ENCODE peak calls at places on chromosomes 6 and 20, in four cellular contexts. One of them, this sample, is unnamed.

GRCh38 chr20:33311011-33311410 is 28.0 kb downstream of the BPIFB1 start:
- DNase-seq in HepG2: no peak
- DNase-seq in GM12878: no peak
- DNase-seq in K562: no peak
- DNase-seq in this sample: no peak

GRCh38 chr6:52815167-52816092 is 11.8 kb upstream of the GSTA1 start:
- DNase-seq in HepG2: peak
- DNase-seq in GM12878: no peak
- DNase-seq in K562: peak
- DNase-seq in this sample: peak

GRCh38 chr20:49287555-49288249 is 9.8 kb upstream of the ZNFX1 start:
- DNase-seq in HepG2: peak
- DNase-seq in GM12878: no peak
- DNase-seq in K562: no peak
- DNase-seq in this sample: no peak

GRCh38 chr6:70411948-70412796 is 1.1 kb upstream of the FAM135A start:
- DNase-seq in HepG2: no peak
- DNase-seq in GM12878: no peak
- DNase-seq in K562: no peak
- DNase-seq in this sample: no peak

GRCh38 chr6:161104966-161105365 is 113.4 kb downstream of the MAP3K4 start:
- DNase-seq in HepG2: no peak
- DNase-seq in GM12878: no peak
- DNase-seq in K562: no peak
- DNase-seq in this sample: no peak

GRCh38 chr20:1062334-1063015 is 55.9 kb upstream of the PSMF1 start:
- DNase-seq in HepG2: no peak
- DNase-seq in GM12878: no peak
- DNase-seq in K562: no peak
- DNase-seq in this sample: no peak

GRCh38 chr6:30685977-30686907 is at the start of gene PPP1R18:
- DNase-seq in HepG2: no peak
- DNase-seq in GM12878: no peak
- DNase-seq in K562: peak
- DNase-seq in this sample: peak

GRCh38 chr6:168862346-168862980 is 391.2 kb downstream of the THBS2 start:
- DNase-seq in HepG2: no peak
- DNase-seq in GM12878: no peak
- DNase-seq in K562: no peak
- DNase-seq in this sample: no peak

GRCh38 chr20:39516964-39517363 is 554.8 kb downstream of the DHX35 start:
- DNase-seq in HepG2: no peak
- DNase-seq in GM12878: no peak
- DNase-seq in K562: no peak
- DNase-seq in this sample: no peak

GRCh38 chr6:42689371-42689770 is 33.0 kb downstream of the PRPH2 start:
- DNase-seq in HepG2: no peak
- DNase-seq in GM12878: no peak
- DNase-seq in K562: no peak
- DNase-seq in this sample: no peak

GRCh38 chr6:29763491-29764289 is 40.5 kb downstream of the HLA-F start:
- DNase-seq in HepG2: no peak
- DNase-seq in GM12878: no peak
- DNase-seq in K562: no peak
- DNase-seq in this sample: no peak

GRCh38 chr20:5729348-5729747 is 20.9 kb upstream of the SHLD1 start:
- DNase-seq in HepG2: no peak
- DNase-seq in GM12878: no peak
- DNase-seq in K562: no peak
- DNase-seq in this sample: no peak

GRCh38 chr20:2230671-2231488 is 64.9 kb upstream of the TGM3 start:
- DNase-seq in HepG2: no peak
- DNase-seq in GM12878: no peak
- DNase-seq in K562: no peak
- DNase-seq in this sample: no peak

GRCh38 chr20:2238601-2239000 is 57.2 kb upstream of the TGM3 start:
- DNase-seq in HepG2: no peak
- DNase-seq in GM12878: no peak
- DNase-seq in K562: no peak
- DNase-seq in this sample: no peak

GRCh38 chr20:2237059-2237458 is 58.7 kb upstream of the TGM3 start:
- DNase-seq in HepG2: no peak
- DNase-seq in GM12878: no peak
- DNase-seq in K562: no peak
- DNase-seq in this sample: no peak

GRCh38 chr20:2236266-2236665 is 59.5 kb upstream of the TGM3 start:
- DNase-seq in HepG2: no peak
- DNase-seq in GM12878: no peak
- DNase-seq in K562: peak
- DNase-seq in this sample: no peak

DNA sequence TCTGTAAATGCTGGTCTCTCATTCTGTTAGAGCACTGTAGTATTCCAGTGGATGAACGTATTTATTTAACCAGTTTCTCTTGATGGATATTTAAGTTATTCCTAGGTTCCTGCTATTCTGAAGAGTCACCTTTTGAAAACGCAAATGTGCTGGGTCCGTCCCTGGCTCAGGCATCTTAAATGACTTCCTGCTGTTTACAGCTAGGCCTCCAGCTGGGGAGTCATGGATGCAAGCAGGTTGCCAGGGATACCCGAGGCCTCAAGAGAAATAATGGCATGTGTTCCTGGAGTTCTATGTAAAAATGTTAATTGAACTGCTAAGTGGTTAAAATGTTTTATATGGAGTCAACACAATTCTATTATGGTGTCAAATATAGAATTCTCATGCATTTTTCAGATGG is 61.0 kb upstream of the TGM3 start:
- DNase-seq in HepG2: no peak
- DNase-seq in GM12878: no peak
- DNase-seq in K562: no peak
- DNase-seq in this sample: peak
- TF ChIP-seq FOXK2 in HepG2: no peak
- TF ChIP-seq FOXK2 in GM12878: no peak
- TF ChIP-seq FOXK2 in K562: no peak
- TF ChIP-seq FOXK2 in this sample: peak

DNA sequence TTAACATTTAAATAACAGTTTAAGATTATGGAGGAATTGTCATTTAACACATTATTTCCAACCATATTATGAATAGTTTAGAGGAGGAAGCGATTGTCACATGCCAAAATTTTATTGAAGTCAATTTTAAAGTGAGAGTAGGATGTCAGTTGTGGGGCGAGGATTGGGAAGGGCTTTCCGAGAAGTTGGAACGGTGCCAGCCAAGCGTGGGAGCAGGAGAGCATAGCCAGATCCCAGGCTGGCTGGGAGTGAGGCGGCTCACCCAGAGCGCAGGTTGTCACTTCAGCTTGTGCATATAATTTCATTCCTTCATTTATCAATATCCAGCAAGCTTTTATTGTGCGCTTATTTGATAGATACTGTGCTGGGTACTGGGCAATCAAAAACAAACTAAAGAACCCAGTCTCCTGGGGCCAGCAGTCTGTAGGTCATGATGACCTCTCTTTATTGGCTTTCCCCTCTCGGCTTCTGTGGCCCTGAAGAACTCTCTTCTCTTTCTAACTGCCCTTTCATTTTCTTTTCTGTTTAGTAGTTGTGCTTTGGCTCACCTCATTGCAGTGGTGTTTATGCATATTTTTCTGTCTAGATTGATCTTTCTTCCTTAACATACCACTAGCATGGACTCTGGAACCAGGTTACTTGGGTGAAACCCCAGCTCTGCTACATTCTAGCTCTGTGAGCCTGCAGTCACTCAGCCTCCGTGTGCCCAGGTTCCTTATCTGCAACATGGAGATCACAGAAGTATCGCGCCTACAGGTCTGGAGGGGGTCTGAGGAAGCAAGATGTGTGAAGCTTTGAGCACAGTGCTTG is 6.4 kb downstream of the CEP43 start:
- DNase-seq in HepG2: no peak
- DNase-seq in GM12878: no peak
- DNase-seq in K562: peak
- DNase-seq in this sample: no peak
- TF ChIP-seq FOXK2 in HepG2: no peak
- TF ChIP-seq FOXK2 in GM12878: no peak
- TF ChIP-seq FOXK2 in K562: no peak
- TF ChIP-seq FOXK2 in this sample: no peak

DNA sequence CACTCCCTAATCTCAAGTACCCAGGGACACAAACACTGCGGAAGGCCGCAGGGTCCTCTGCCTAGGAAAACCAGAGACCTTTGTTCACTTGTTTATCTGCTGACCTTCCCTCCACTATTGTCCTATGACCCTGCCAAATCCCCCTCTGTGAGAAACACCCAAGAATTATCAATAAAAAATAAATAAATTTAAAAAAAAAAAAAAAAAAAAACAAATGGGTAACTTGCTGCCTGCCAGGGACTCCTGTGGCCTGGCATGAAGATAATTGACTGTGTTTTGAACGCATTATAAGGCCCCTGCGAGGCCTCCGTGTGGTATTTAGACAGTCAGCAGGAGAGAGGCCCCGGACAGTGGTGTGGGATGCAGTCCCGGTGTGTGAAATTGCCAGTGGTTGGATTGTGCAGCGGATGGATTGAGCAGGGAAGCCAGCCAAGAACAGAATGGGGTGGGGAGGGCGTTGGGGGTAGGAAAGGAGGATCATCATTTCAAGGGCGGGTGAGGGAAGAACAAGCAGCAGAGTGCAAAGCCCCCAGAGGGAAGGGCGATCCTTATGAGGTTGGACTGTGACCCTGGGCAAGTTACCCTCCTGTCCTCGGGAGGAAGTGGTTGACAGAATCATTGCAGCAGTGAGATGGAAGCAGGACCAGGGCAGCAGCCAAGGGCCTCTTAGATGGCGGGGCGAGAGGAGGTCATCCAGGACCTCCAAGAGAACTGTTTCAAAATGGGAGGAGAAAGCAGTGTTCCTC is 43.3 kb downstream of the PPARD start:
- DNase-seq in HepG2: peak
- DNase-seq in GM12878: no peak
- DNase-seq in K562: peak
- DNase-seq in this sample: no peak
- TF ChIP-seq FOXK2 in HepG2: no peak
- TF ChIP-seq FOXK2 in GM12878: no peak
- TF ChIP-seq FOXK2 in K562: no peak
- TF ChIP-seq FOXK2 in this sample: no peak

GRCh38 chr20:51220293-51220706 is 197.4 kb upstream of the KCNG1 start:
- DNase-seq in HepG2: peak
- DNase-seq in GM12878: no peak
- DNase-seq in K562: peak
- DNase-seq in this sample: peak
- TF ChIP-seq FOXK2 in HepG2: no peak
- TF ChIP-seq FOXK2 in GM12878: no peak
- TF ChIP-seq FOXK2 in K562: no peak
- TF ChIP-seq FOXK2 in this sample: no peak

GRCh38 chr20:14235355-14235754 is 102.1 kb downstream of the FLRT3 start:
- DNase-seq in HepG2: no peak
- DNase-seq in GM12878: no peak
- DNase-seq in K562: no peak
- DNase-seq in this sample: no peak

GRCh38 chr20:14232650-14233049 is 104.8 kb downstream of the FLRT3 start:
- DNase-seq in HepG2: no peak
- DNase-seq in GM12878: peak
- DNase-seq in K562: no peak
- DNase-seq in this sample: no peak

DNA sequence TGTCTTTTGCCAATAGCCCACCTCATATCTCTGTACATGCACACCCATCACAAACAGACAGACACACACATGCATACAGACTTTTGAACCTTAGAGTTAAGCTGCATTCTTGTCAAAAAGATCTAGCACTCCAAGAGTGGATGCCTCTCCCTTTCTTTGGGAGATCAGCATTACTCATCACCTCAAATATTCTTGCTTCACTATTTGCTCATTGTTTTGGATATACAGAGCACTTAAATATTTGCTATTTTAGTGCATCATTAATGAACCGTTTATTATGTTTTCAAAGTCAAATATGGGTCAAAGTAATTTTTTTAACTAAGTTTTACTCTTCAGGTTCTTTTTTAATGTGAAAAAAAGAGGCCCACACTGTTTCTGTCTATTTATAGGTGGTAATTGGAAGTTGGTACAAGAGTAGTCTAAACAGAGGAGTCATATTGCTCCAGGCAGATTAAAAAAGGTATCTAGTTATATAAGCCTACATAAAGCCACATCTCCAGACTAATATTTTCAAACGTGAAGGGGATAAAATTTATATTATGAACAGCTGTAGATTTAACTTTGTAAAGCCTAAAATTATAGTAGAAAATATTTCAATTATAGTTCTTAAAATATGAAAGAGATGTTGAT is 102.6 kb downstream of the FLRT3 start:
- DNase-seq in HepG2: no peak
- DNase-seq in GM12878: no peak
- DNase-seq in K562: no peak
- DNase-seq in this sample: no peak
- TF ChIP-seq FOXK2 in HepG2: no peak
- TF ChIP-seq FOXK2 in GM12878: no peak
- TF ChIP-seq FOXK2 in K562: no peak
- TF ChIP-seq FOXK2 in this sample: no peak

DNA sequence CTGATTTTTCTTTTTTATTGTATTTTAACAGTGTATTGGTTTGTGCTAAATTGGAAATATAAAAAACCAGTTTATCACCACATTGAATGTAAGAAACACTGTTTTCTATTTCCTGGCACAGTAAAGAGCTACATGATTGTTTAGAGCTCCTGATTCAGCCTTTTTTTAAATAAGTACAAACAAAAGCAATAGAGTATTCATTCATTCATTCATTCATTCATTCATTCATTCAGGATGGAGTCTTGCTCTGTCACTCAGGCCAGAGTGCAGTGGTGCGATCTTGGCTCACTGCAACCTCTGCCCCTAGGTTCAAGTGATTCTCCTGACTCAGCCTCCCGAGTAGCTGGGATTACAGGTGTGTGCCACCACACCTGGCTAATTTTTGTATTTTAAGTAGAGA is 96.8 kb upstream of the SCGN start:
- DNase-seq in HepG2: no peak
- DNase-seq in GM12878: no peak
- DNase-seq in K562: no peak
- DNase-seq in this sample: no peak
- TF ChIP-seq FOXK2 in HepG2: no peak
- TF ChIP-seq FOXK2 in GM12878: no peak
- TF ChIP-seq FOXK2 in K562: no peak
- TF ChIP-seq FOXK2 in this sample: no peak

This sample was measured in HEK293T.